ENCODE peak calls at places on chromosomes 1 and 21, in nine cellular contexts. One of them, this sample, is unnamed.

GRCh38 chr1:100422065-100422464 is 69.8 kb downstream of the CDC14A start:
- DNase-seq in tibial nerve: no peak
- DNase-seq in heart left ventricle: no peak
- DNase-seq in body of pancreas: no peak
- DNase-seq in adrenal gland: no peak
- DNase-seq in suprapubic skin: no peak
- DNase-seq in Peyer's patch: no peak
- DNase-seq in prostate gland: no peak
- DNase-seq in A549: no peak
- DNase-seq in this sample: no peak

GRCh38 chr1:169779150-169779549 is 15.6 kb downstream of the METTL18 start:
- DNase-seq in suprapubic skin: no peak
- DNase-seq in tibial nerve: no peak
- DNase-seq in prostate gland: no peak
- DNase-seq in A549: no peak
- DNase-seq in Peyer's patch: no peak
- DNase-seq in heart left ventricle: no peak
- DNase-seq in body of pancreas: no peak
- DNase-seq in adrenal gland: no peak
- DNase-seq in this sample: no peak

GRCh38 chr1:5907386-5907785 is 84.8 kb downstream of the NPHP4 start:
- DNase-seq in heart left ventricle: no peak
- DNase-seq in prostate gland: no peak
- DNase-seq in Peyer's patch: no peak
- DNase-seq in A549: no peak
- DNase-seq in body of pancreas: no peak
- DNase-seq in adrenal gland: peak; percentile 25
- DNase-seq in tibial nerve: peak; percentile 3
- DNase-seq in suprapubic skin: no peak
- DNase-seq in this sample: no peak

GRCh38 chr21:34796518-34797201 is 127.9 kb downstream of the CLIC6 start:
- DNase-seq in adrenal gland: no peak
- DNase-seq in heart left ventricle: no peak
- DNase-seq in body of pancreas: no peak
- DNase-seq in prostate gland: peak; percentile 63
- DNase-seq in suprapubic skin: no peak
- DNase-seq in tibial nerve: no peak
- DNase-seq in Peyer's patch: no peak
- DNase-seq in A549: no peak
- DNase-seq in this sample: no peak

GRCh38 chr1:231636157-231636556 is 9.6 kb downstream of the DISC1 start:
- DNase-seq in adrenal gland: peak; percentile 84
- DNase-seq in prostate gland: no peak
- DNase-seq in heart left ventricle: peak; percentile 39
- DNase-seq in body of pancreas: no peak
- DNase-seq in Peyer's patch: no peak
- DNase-seq in suprapubic skin: no peak
- DNase-seq in A549: no peak
- DNase-seq in tibial nerve: no peak
- DNase-seq in this sample: no peak

GRCh38 chr1:201511925-201512539 is 5.1 kb upstream of the CSRP1 start:
- DNase-seq in tibial nerve: no peak
- DNase-seq in heart left ventricle: peak; percentile 78
- DNase-seq in body of pancreas: peak; percentile 64
- DNase-seq in Peyer's patch: peak; percentile 18
- DNase-seq in A549: no peak
- DNase-seq in suprapubic skin: no peak
- DNase-seq in adrenal gland: peak; percentile 76
- DNase-seq in prostate gland: peak; percentile 79
- DNase-seq in this sample: peak; percentile 90

GRCh38 chr1:152224093-152224492 is at the start of gene HRNR:
- DNase-seq in heart left ventricle: no peak
- DNase-seq in tibial nerve: no peak
- DNase-seq in Peyer's patch: no peak
- DNase-seq in adrenal gland: no peak
- DNase-seq in A549: no peak
- DNase-seq in body of pancreas: no peak
- DNase-seq in prostate gland: no peak
- DNase-seq in suprapubic skin: no peak
- DNase-seq in this sample: no peak

GRCh38 chr21:10521091-10521598 is at the start of gene TPTE:
- DNase-seq in A549: no peak
- DNase-seq in adrenal gland: no peak
- DNase-seq in body of pancreas: no peak
- DNase-seq in prostate gland: no peak
- DNase-seq in suprapubic skin: no peak
- DNase-seq in Peyer's patch: no peak
- DNase-seq in heart left ventricle: no peak
- DNase-seq in tibial nerve: no peak
- DNase-seq in this sample: peak; percentile 86

GRCh38 chr1:195934839-195935557 is 673.2 kb downstream of the KCNT2 start:
- DNase-seq in adrenal gland: no peak
- DNase-seq in heart left ventricle: no peak
- DNase-seq in body of pancreas: no peak
- DNase-seq in A549: no peak
- DNase-seq in prostate gland: no peak
- DNase-seq in suprapubic skin: no peak
- DNase-seq in tibial nerve: no peak
- DNase-seq in Peyer's patch: no peak
- DNase-seq in this sample: no peak

GRCh38 chr1:185448591-185449186 is 131.6 kb upstream of the IVNS1ABP start:
- DNase-seq in Peyer's patch: no peak
- DNase-seq in tibial nerve: no peak
- DNase-seq in adrenal gland: no peak
- DNase-seq in A549: no peak
- DNase-seq in suprapubic skin: no peak
- DNase-seq in prostate gland: no peak
- DNase-seq in heart left ventricle: no peak
- DNase-seq in body of pancreas: no peak
- DNase-seq in this sample: no peak

GRCh38 chr1:205285391-205286101 is 36.0 kb downstream of the NUAK2 start:
- DNase-seq in prostate gland: no peak
- DNase-seq in body of pancreas: no peak
- DNase-seq in suprapubic skin: no peak
- DNase-seq in Peyer's patch: peak; percentile 74
- DNase-seq in heart left ventricle: no peak
- DNase-seq in adrenal gland: no peak
- DNase-seq in A549: no peak
- DNase-seq in tibial nerve: no peak
- DNase-seq in this sample: no peak

GRCh38 chr1:98467122-98467521 is 194.4 kb upstream of the SNX7 start:
- DNase-seq in tibial nerve: no peak
- DNase-seq in heart left ventricle: no peak
- DNase-seq in adrenal gland: no peak
- DNase-seq in A549: no peak
- DNase-seq in body of pancreas: no peak
- DNase-seq in suprapubic skin: no peak
- DNase-seq in Peyer's patch: no peak
- DNase-seq in prostate gland: no peak
- DNase-seq in this sample: no peak

GRCh38 chr1:26069941-26070807 is 2.7 kb upstream of the TRIM63 start:
- DNase-seq in tibial nerve: no peak
- DNase-seq in prostate gland: no peak
- DNase-seq in Peyer's patch: no peak
- DNase-seq in heart left ventricle: no peak
- DNase-seq in A549: no peak
- DNase-seq in adrenal gland: no peak
- DNase-seq in body of pancreas: no peak
- DNase-seq in suprapubic skin: no peak
- DNase-seq in this sample: no peak

GRCh38 chr1:238485062-238485905 is 594.6 kb upstream of the ZP4 start:
- DNase-seq in suprapubic skin: no peak
- DNase-seq in heart left ventricle: no peak
- DNase-seq in tibial nerve: peak; percentile 26
- DNase-seq in A549: no peak
- DNase-seq in prostate gland: peak; percentile 22
- DNase-seq in adrenal gland: no peak
- DNase-seq in body of pancreas: no peak
- DNase-seq in Peyer's patch: no peak
- DNase-seq in this sample: peak; percentile 47

GRCh38 chr1:40951943-40952743 is 27.4 kb upstream of the CTPS1 start:
- DNase-seq in heart left ventricle: peak; percentile 65
- DNase-seq in Peyer's patch: peak; percentile 44
- DNase-seq in body of pancreas: peak; percentile 86
- DNase-seq in prostate gland: peak; percentile 79
- DNase-seq in adrenal gland: peak; percentile 89
- DNase-seq in A549: peak; percentile 53
- DNase-seq in tibial nerve: peak; percentile 42
- DNase-seq in suprapubic skin: peak; percentile 76
- DNase-seq in this sample: peak; percentile 83

GRCh38 chr1:203278087-203278884 is 27.0 kb upstream of the BTG2 start:
- DNase-seq in prostate gland: peak; percentile 67
- DNase-seq in suprapubic skin: peak; percentile 94
- DNase-seq in heart left ventricle: peak; percentile 98
- DNase-seq in body of pancreas: peak; percentile 86
- DNase-seq in tibial nerve: peak; percentile 91
- DNase-seq in Peyer's patch: peak; percentile 63
- DNase-seq in adrenal gland: peak; percentile 96
- DNase-seq in A549: no peak
- DNase-seq in this sample: peak; percentile 73
- TF ChIP-seq POLR2A in prostate gland: peak; percentile 52
- TF ChIP-seq POLR2A in suprapubic skin: peak; percentile 44
- TF ChIP-seq POLR2A in heart left ventricle: peak; percentile 65
- TF ChIP-seq POLR2A in body of pancreas: no peak
- TF ChIP-seq POLR2A in tibial nerve: no peak
- TF ChIP-seq POLR2A in Peyer's patch: no peak
- TF ChIP-seq POLR2A in adrenal gland: peak; percentile 68
- TF ChIP-seq POLR2A in A549: no peak
- TF ChIP-seq POLR2A in this sample: no peak

DNA sequence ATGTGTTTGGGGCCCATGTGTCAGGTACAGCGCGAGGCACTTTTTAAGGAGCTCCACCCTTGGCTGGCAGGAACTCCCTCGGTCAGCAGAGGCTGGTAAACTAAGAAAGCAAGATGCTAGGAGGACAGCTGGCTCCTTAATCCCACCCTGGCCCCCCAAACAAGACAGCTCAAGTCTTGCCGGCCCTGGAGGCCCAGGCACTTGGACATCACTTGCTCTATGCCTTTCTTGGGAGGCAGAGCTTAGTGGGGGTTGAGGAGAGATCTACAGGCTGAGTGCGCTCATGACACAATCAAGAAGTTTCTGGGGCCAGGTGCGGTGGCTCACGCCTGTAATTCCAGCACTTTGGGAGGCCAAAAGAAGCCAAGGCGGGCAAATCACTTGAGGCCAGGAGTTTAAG is 78.1 kb downstream of the CD34 start:
- DNase-seq in body of pancreas: no peak
- DNase-seq in A549: no peak
- DNase-seq in adrenal gland: no peak
- DNase-seq in suprapubic skin: peak; percentile 49
- DNase-seq in heart left ventricle: no peak
- DNase-seq in prostate gland: no peak
- DNase-seq in tibial nerve: no peak
- DNase-seq in Peyer's patch: no peak
- DNase-seq in this sample: no peak
- H3K27ac ChIP-seq in body of pancreas: no peak overlapping the region
- H3K27ac ChIP-seq in A549: no peak overlapping the region
- H3K27ac ChIP-seq in adrenal gland: peak overlapping the region; percentile 39
- H3K27ac ChIP-seq in suprapubic skin: peak overlapping the region; percentile 64
- H3K27ac ChIP-seq in heart left ventricle: peak overlapping the region; percentile 78
- H3K27ac ChIP-seq in prostate gland: peak overlapping the region; percentile 74
- H3K27ac ChIP-seq in tibial nerve: no peak overlapping the region
- H3K27ac ChIP-seq in Peyer's patch: peak overlapping the region; percentile 11
- H3K27ac ChIP-seq in this sample: peak overlapping the region; percentile 27

DNA sequence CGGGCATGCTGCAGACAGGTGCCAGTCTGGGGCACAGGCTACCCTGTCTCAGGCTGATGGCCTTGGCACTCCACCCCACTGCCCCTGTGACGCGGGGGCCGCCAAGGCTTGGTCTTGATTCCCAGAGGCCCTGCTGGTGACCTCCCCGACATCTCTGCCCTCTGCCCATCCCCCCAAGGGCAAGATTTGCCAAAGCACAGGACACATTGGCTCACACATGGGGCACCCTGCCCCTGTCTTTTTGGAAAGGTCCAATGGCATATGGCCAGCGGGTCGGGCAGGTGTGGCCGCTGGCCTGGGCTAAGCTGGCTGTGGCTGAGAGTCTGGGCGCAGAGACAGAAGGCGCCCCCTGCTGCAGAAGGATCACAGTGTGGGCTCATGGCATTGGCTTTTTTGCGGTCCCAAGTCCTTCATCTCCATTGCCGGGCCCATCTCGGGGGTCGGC is 4.6 kb downstream of the MIB2 start:
- DNase-seq in suprapubic skin: peak; percentile 63
- DNase-seq in adrenal gland: no peak
- DNase-seq in heart left ventricle: peak; percentile 83
- DNase-seq in tibial nerve: no peak
- DNase-seq in Peyer's patch: no peak
- DNase-seq in A549: no peak
- DNase-seq in body of pancreas: no peak
- DNase-seq in prostate gland: no peak
- DNase-seq in this sample: peak; percentile 64
- TF ChIP-seq CTCF in suprapubic skin: no peak
- TF ChIP-seq CTCF in adrenal gland: no peak
- TF ChIP-seq CTCF in heart left ventricle: peak; percentile 24
- TF ChIP-seq CTCF in tibial nerve: no peak
- TF ChIP-seq CTCF in Peyer's patch: peak; percentile 15
- TF ChIP-seq CTCF in A549: peak; percentile 20
- TF ChIP-seq CTCF in body of pancreas: no peak
- TF ChIP-seq CTCF in prostate gland: no peak
- TF ChIP-seq CTCF in this sample: no peak

GRCh38 chr1:115642168-115643072 is 650 bp downstream of the VANGL1 start:
- DNase-seq in suprapubic skin: no peak
- DNase-seq in A549: peak; percentile 32
- DNase-seq in Peyer's patch: no peak
- DNase-seq in heart left ventricle: peak; percentile 43
- DNase-seq in adrenal gland: peak; percentile 68
- DNase-seq in body of pancreas: peak; percentile 60
- DNase-seq in prostate gland: peak; percentile 57
- DNase-seq in tibial nerve: no peak
- DNase-seq in this sample: peak; percentile 91
- TF ChIP-seq POLR2A in suprapubic skin: no peak
- TF ChIP-seq POLR2A in A549: no peak
- TF ChIP-seq POLR2A in Peyer's patch: no peak
- TF ChIP-seq POLR2A in heart left ventricle: no peak
- TF ChIP-seq POLR2A in adrenal gland: no peak
- TF ChIP-seq POLR2A in body of pancreas: no peak
- TF ChIP-seq POLR2A in prostate gland: no peak
- TF ChIP-seq POLR2A in tibial nerve: no peak
- TF ChIP-seq POLR2A in this sample: no peak

GRCh38 chr1:16298653-16299052 is 53.6 kb downstream of the FBXO42 start:
- DNase-seq in body of pancreas: no peak
- DNase-seq in prostate gland: no peak
- DNase-seq in suprapubic skin: no peak
- DNase-seq in adrenal gland: no peak
- DNase-seq in tibial nerve: no peak
- DNase-seq in Peyer's patch: no peak
- DNase-seq in A549: no peak
- DNase-seq in heart left ventricle: no peak
- DNase-seq in this sample: no peak
- H3K27ac ChIP-seq in body of pancreas: peak overlapping the region; percentile 29
- H3K27ac ChIP-seq in prostate gland: no peak overlapping the region
- H3K27ac ChIP-seq in suprapubic skin: peak overlapping the region; percentile 50
- H3K27ac ChIP-seq in adrenal gland: peak overlapping the region; percentile 30
- H3K27ac ChIP-seq in tibial nerve: no peak overlapping the region
- H3K27ac ChIP-seq in Peyer's patch: no peak overlapping the region
- H3K27ac ChIP-seq in A549: no peak overlapping the region
- H3K27ac ChIP-seq in heart left ventricle: peak overlapping the region; percentile 4
- H3K27ac ChIP-seq in this sample: no peak overlapping the region

This sample was measured in upper lobe of left lung.